ENCODE peak calls at places on chromosomes 16 and 17, in six cellular contexts. P is HCT116, Y is PC-9, C is keratinocyte, Z is K562, X is mammary epithelial cell. T is an unnamed sample.

GRCh38 chr17:78174332-78174869 is 6.0 kb downstream of the SYNGR2 start:
- DNase-seq in P (no peak), Y (peak), C (no peak), Z (no peak), X (peak), T (no peak)

GRCh38 chr17:309361-309888 is 43.2 kb downstream of the RPH3AL start:
- DNase-seq in P (no peak), Y (peak), C (no peak), Z (peak), X (no peak), T (no peak)

GRCh38 chr17:48577946-48578615 is at the start of gene HOXB4:
- DNase-seq in P (no peak), Y (no peak), C (no peak), Z (peak), X (peak), T (peak)

GRCh38 chr16:55120408-55120807 is 189.7 kb downstream of the IRX5 start:
- DNase-seq in P (no peak), Y (no peak), C (no peak), Z (no peak), X (peak), T (no peak)

GRCh38 chr16:760498-761343 is at the start of gene MSLN:
- DNase-seq in P (peak), Y (peak), C (no peak), Z (no peak), X (peak), T (no peak)

GRCh38 chr17:51439395-51440229 is 179.3 kb downstream of the UTP18 start:
- DNase-seq in P (no peak), Y (no peak), C (no peak), Z (no peak), X (peak), T (no peak)

GRCh38 chr17:7314719-7315569 is at the start of gene GPS2:
- DNase-seq in P (peak), Y (peak), C (no peak), Z (peak), X (peak), T (peak)

GRCh38 chr17:17200831-17201230 is 5.3 kb downstream of the PLD6 start:
- DNase-seq in P (no peak), Y (no peak), C (no peak), Z (no peak), X (no peak), T (no peak)

GRCh38 chr16:19506965-19507364 is 14.9 kb downstream of the GDE1 start:
- DNase-seq in P (no peak), Y (no peak), C (no peak), Z (no peak), X (no peak), T (no peak)

GRCh38 chr17:42845556-42845917 is 1.2 kb downstream of the AOC2 start:
- DNase-seq in P (no peak), Y (no peak), C (no peak), Z (no peak), X (no peak), T (no peak)

GRCh38 chr17:61389670-61390478 is 9.8 kb upstream of the TBX2 start:
- DNase-seq in P (no peak), Y (no peak), C (no peak), Z (peak), X (no peak), T (no peak)

GRCh38 chr16:5235119-5235518 is 137.5 kb upstream of the EEF2KMT start:
- DNase-seq in P (no peak), Y (no peak), C (no peak), Z (no peak), X (no peak), T (no peak)

GRCh38 chr16:51630051-51630450 is 479.0 kb upstream of the SALL1 start:
- DNase-seq in P (no peak), Y (no peak), C (no peak), Z (no peak), X (no peak), T (no peak)

GRCh38 chr17:51231999-51232398 is 27.9 kb downstream of the MBTD1 start:
- DNase-seq in P (no peak), Y (no peak), C (no peak), Z (no peak), X (no peak), T (no peak)

GRCh38 chr16:75947626-75948239 is 221.4 kb upstream of the CPHXL start:
- DNase-seq in P (no peak), Y (no peak), C (no peak), Z (no peak), X (no peak), T (no peak)

GRCh38 chr16:76670125-76670857 is 393.1 kb downstream of the CNTNAP4 start:
- DNase-seq in P (no peak), Y (no peak), C (no peak), Z (no peak), X (no peak), T (no peak)

GRCh38 chr17:61402978-61403845 is 3.6 kb downstream of the TBX2 start:
- DNase-seq in P (no peak), Y (no peak), C (no peak), Z (no peak), X (no peak), T (no peak)

GRCh38 chr16:1026057-1026783 is 44.6 kb downstream of the SOX8 start:
- DNase-seq in P (no peak), Y (no peak), C (no peak), Z (no peak), X (no peak), T (no peak)

GRCh38 chr17:45320931-45321461 is 4.2 kb upstream of the MAP3K14 start:
- DNase-seq in P (peak), Y (peak), C (no peak), Z (peak), X (peak), T (peak)

GRCh38 chr16:11006666-11007065 is 62.3 kb downstream of the CLEC16A start:
- DNase-seq in P (no peak), Y (no peak), C (no peak), Z (no peak), X (no peak), T (no peak)

GRCh38 chr16:50836121-50836541 is 94.2 kb downstream of the CYLD start:
- DNase-seq in P (no peak), Y (no peak), C (no peak), Z (no peak), X (no peak), T (no peak)

GRCh38 chr17:14150604-14151003 is 81.3 kb downstream of the COX10 start:
- DNase-seq in P (no peak), Y (no peak), C (no peak), Z (no peak), X (no peak), T (no peak)

GRCh38 chr17:77865109-77865611 is 93.3 kb upstream of the TNRC6C start:
- DNase-seq in P (no peak), Y (no peak), C (no peak), Z (no peak), X (no peak), T (no peak)

GRCh38 chr17:45307290-45308015 is 9.4 kb downstream of the MAP3K14 start:
- DNase-seq in P (no peak), Y (no peak), C (no peak), Z (no peak), X (peak), T (peak)

GRCh38 chr16:1424028-1424427 is 3.5 kb upstream of the UQCC4 start:
- DNase-seq in P (no peak), Y (no peak), C (no peak), Z (no peak), X (no peak), T (no peak)

GRCh38 chr16:5011637-5012036 is 22.1 kb downstream of the NAGPA start:
- DNase-seq in P (no peak), Y (no peak), C (no peak), Z (no peak), X (no peak), T (no peak)

GRCh38 chr17:13182854-13183253 is 165.0 kb upstream of the ELAC2 start:
- DNase-seq in P (no peak), Y (no peak), C (no peak), Z (no peak), X (no peak), T (no peak)

GRCh38 chr17:64022631-64023063 is 2.2 kb upstream of the ICAM2 start:
- DNase-seq in P (no peak), Y (no peak), C (no peak), Z (peak), X (no peak), T (no peak)

GRCh38 chr17:5115673-5116651 is at the start of gene USP6:
- DNase-seq in P (no peak), Y (no peak), C (no peak), Z (no peak), X (no peak), T (no peak)
- TF ChIP-seq EZH2 in P (no peak), Y (no peak), C (peak), Z (no peak), X (peak), T (peak)

GRCh38 chr16:22373662-22374310 is 633 bp downstream of the CDR2 start:
- DNase-seq in P (no peak), Y (no peak), C (no peak), Z (no peak), X (no peak), T (no peak)

GRCh38 chr16:22375963-22376640 is 1.7 kb upstream of the CDR2 start:
- DNase-seq in P (no peak), Y (no peak), C (no peak), Z (no peak), X (no peak), T (no peak)

GRCh38 chr16:22374311-22375116 is at the start of gene CDR2:
- DNase-seq in P (peak), Y (peak), C (peak), Z (peak), X (peak), T (peak)

GRCh38 chr16:22372882-22373661 is 1.3 kb downstream of the CDR2 start:
- DNase-seq in P (no peak), Y (no peak), C (no peak), Z (no peak), X (no peak), T (peak)

DNA sequence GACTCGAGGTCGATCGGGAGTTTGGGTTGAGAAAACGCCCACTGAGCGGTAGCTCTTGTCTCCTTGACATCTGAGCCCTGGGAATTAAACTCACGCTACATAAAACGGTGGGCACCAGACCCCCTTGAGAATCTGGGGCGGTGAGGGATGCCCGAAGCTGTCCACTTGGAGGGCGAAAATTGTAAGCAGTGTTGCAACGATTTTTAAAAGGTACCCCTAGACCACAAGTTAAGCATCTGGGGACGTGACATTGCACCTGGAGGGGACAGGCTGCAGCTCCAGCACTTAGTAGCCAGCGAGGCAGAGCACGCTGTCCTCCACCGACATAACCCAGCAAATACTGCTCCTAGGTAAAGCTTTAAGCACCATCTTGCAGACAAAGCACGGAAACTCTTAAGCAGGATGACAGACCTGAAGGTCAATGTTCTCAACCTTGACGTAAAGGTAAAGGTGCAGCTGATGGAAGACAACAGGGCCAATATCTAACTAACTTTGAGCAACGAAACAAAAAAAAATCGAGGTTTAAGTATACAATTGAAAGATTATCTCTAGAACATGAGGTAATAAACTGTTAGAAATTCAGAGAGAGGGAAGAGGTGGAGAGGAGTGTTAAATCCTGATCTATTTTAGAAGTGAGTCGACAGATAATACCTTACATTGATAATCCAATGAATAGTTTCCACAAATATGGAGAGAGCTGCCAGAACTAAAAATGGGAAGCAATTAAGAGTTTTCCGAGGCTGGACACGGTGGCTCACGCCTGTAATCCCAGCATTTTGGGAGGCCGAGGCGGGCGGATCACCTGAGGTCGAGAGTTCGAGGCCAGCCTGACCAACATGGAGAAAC is 921 bp upstream of the CDR2 start:
- DNase-seq in P (no peak), Y (no peak), C (no peak), Z (no peak), X (no peak), T (no peak)
- H2AFZ ChIP-seq in P (peak), Y (peak), C (peak), Z (peak), X (peak), T (peak)

DNA sequence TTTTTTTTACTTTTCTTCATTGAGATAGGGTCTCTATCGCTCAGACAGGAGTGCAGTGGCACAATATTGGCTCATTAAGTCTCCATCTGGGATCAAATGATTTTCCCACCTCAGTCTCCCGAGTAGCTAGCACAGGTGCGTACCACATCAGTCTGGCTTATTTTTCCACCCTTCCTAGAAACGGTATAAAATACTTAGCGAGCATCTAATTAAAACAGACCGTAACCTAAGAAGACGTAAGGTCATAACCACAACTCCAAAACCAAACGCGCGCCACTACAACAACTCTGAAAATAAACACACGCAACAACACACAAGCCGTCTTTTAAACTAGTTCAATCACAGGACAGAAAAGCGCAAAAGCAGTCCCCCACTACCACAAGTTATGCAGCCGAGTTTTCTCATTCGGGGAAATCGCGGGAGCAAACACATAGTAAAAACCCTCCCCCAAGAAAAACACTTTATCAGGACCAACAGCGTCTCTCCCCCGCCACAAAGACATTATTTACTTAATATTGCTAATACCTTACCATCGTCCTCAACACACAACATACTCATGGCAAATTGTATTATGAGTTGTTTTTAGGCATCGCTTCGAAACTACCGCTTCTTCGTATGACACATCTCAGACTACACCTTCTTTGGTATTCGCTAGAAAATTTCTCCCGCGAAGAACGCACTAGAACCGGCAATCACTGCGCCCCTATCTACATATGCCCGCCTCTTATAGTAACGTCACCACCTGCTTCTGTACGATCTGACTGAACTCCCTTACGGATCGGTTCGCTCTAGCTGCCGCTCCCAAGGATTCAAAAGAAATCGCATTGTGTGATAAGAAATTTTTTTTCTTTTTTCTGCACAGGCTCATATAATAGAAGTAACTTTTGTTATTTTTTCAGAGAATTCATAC is 32.8 kb downstream of the TEX14 start:
- DNase-seq in P (peak), Y (peak), C (peak), Z (peak), X (peak), T (peak)
- H3K4me3 ChIP-seq in P (peak), Y (peak), C (peak), Z (peak), X (peak), T (peak)

GRCh38 chr16:81779540-81780320 is 639 bp downstream of the PLCG2 start:
- DNase-seq in P (no peak), Y (no peak), C (no peak), Z (peak), X (no peak), T (no peak)
- TF ChIP-seq EZH2 in P (no peak), Y (no peak), C (peak), Z (no peak), X (peak), T (no peak)

GRCh38 chr17:73316919-73317505 is 5.2 kb upstream of the CDC42EP4 start:
- DNase-seq in P (no peak), Y (no peak), C (no peak), Z (no peak), X (no peak), T (peak)
- H2AFZ ChIP-seq in P (no peak), Y (no peak), C (no peak), Z (peak), X (no peak), T (no peak)

DNA sequence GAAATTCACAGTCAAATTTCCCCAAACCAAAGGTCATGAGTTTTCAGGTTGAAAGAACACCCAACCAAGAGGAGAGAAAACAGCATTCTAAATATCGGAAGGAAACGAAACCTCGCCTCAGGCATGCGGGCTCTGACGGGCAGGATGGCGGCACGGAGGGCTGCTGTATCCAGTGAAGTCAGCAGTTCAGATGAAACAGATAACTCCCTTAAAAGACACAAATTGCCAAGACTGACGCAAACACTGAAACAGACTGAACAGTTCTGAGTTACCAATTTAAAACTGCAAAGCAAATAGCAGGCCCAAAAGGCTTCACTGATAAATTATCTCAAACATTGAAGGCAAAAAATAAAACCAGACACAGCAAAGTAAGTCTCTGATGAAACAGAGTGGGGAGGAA is 20.6 kb upstream of the CDH15 start:
- DNase-seq in P (no peak), Y (no peak), C (no peak), Z (no peak), X (no peak), T (no peak)
- H3K4me3 ChIP-seq in P (no peak), Y (no peak), C (no peak), Z (no peak), X (no peak), T (no peak)

GRCh38 chr16:88978608-88979346 is 1.8 kb upstream of the CBFA2T3 start:
- DNase-seq in P (no peak), Y (no peak), C (no peak), Z (peak), X (no peak), T (no peak)

GRCh38 chr16:88977028-88977844 is at the start of gene CBFA2T3:
- DNase-seq in P (no peak), Y (peak), C (no peak), Z (peak), X (no peak), T (peak)

GRCh38 chr16:88976359-88977027 is 514 bp downstream of the CBFA2T3 start:
- DNase-seq in P (no peak), Y (no peak), C (no peak), Z (no peak), X (no peak), T (no peak)

GRCh38 chr16:88979616-88980015 is 2.6 kb upstream of the CBFA2T3 start:
- DNase-seq in P (no peak), Y (no peak), C (no peak), Z (no peak), X (no peak), T (no peak)

DNA sequence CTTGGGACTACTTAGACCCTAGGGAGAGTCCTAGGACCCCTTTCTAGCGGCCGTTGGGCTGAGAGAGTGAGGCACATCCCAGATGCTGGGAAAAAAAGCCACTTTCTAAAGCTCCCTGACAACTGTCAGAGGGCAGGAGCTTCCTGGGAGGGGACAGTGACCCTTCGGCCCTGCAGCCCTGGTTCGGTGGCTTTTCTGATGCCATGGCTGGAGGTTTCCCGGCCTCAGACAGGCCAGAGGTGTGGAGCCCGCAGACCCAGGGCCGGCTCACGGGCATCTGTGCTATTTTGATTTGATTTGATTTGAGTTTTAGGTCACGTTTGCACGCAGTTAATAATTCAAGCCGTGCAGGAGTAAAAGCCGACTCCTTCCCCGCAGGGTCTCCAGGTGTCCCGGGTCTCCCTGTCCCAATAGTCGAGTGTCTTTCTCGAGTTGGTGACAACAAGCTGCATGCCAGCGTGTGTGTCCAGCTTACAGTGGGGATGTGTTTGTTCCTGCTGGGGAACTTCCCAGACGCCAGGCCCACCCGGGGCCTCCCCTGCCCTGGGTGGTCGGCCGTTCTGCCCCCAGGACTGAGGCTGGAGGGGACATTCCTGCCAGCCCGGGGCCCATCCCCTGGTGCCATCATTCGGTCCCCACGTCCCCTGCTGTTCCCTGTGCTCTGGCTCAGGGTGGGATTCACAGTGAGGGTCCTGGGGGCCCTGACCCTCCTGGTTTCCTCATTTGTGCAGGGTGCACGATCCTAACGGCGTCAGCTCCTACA is 1.0 kb upstream of the CBFA2T3 start:
- DNase-seq in P (no peak), Y (no peak), C (no peak), Z (no peak), X (no peak), T (no peak)
- TF ChIP-seq EZH2 in P (no peak), Y (no peak), C (no peak), Z (no peak), X (no peak), T (no peak)

GRCh38 chr17:79698086-79698690 is 32.6 kb upstream of the ENPP7 start:
- DNase-seq in P (no peak), Y (no peak), C (no peak), Z (no peak), X (no peak), T (no peak)
- H2AFZ ChIP-seq in P (no peak), Y (no peak), C (no peak), Z (no peak), X (no peak), T (no peak)

GRCh38 chr16:2981177-2981898 is 1.1 kb upstream of the PKMYT1 start:
- DNase-seq in P (no peak), Y (no peak), C (no peak), Z (peak), X (no peak), T (no peak)
- H3K4me3 ChIP-seq in P (peak), Y (peak), C (no peak), Z (peak), X (no peak), T (peak)